ENCODE peak calls at places on chromosomes 6 and 20, in four cellular contexts. D, X, L and O are unnamed samples.

GRCh38 chr6:30160791-30161261 is at the start of gene TRIM10:
- DNase-seq in X (no peak), L (no peak), D (no peak), O (no peak)

GRCh38 chr6:16683524-16684194 is 77.6 kb downstream of the ATXN1 start:
- DNase-seq in L (peak), D (no peak), X (peak), O (peak)

GRCh38 chr6:44223471-44224153 is at the start of gene SLC29A1:
- DNase-seq in D (peak), X (peak), L (peak), O (peak)

GRCh38 chr6:57432162-57432561 is 114.7 kb downstream of the PRIM2 start:
- DNase-seq in X (peak), D (no peak), L (peak), O (peak)

GRCh38 chr6:168301648-168302398 is 17.8 kb downstream of the DACT2 start:
- DNase-seq in X (no peak), D (peak), L (peak), O (no peak)

GRCh38 chr6:83285917-83286316 is 92.8 kb downstream of the RWDD2A start:
- DNase-seq in X (no peak), D (no peak), L (no peak), O (no peak)

GRCh38 chr6:160135922-160136655 is 14.5 kb downstream of the SLC22A1 start:
- DNase-seq in L (no peak), D (no peak), X (no peak), O (no peak)

GRCh38 chr6:14865609-14866100 is 380.2 kb upstream of the JARID2 start:
- DNase-seq in X (no peak), D (no peak), L (no peak), O (peak)

GRCh38 chr6:159444073-159444472 is 249.0 kb downstream of the SOD2 start:
- DNase-seq in D (no peak), X (no peak), L (no peak), O (no peak)

GRCh38 chr6:151733680-151734320 is 73.7 kb upstream of the ESR1 start:
- DNase-seq in X (peak), D (no peak), L (no peak), O (no peak)

GRCh38 chr6:32659856-32660595 is 6.4 kb downstream of the HLA-DQB1 start:
- DNase-seq in X (no peak), D (no peak), L (no peak), O (no peak)
- TF ChIP-seq POLR2A in X (no peak), D (no peak), L (no peak), O (no peak)

DNA sequence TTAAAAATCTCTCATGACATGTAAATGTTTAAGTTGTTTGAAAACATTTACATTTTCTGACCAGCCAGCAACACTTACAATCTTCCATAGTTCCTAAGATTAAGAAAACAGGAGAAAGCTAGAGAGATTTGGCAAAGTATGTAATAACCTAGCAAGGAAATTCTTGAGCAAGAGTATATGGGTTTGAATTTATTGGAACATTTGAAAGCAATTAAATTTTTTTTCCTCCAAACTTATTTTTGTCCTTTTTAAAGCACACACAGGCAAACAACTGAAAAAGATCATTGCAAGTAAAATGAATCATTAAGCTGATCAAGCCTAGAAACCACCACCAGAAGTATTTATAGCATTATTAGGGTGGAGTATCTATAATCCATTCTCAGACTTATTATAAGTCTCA is 20.1 kb upstream of the ZNF217 start:
- DNase-seq in L (no peak), X (no peak), D (no peak), O (no peak)
- TF ChIP-seq CTCF in L (no peak), X (no peak), D (no peak), O (no peak)

DNA sequence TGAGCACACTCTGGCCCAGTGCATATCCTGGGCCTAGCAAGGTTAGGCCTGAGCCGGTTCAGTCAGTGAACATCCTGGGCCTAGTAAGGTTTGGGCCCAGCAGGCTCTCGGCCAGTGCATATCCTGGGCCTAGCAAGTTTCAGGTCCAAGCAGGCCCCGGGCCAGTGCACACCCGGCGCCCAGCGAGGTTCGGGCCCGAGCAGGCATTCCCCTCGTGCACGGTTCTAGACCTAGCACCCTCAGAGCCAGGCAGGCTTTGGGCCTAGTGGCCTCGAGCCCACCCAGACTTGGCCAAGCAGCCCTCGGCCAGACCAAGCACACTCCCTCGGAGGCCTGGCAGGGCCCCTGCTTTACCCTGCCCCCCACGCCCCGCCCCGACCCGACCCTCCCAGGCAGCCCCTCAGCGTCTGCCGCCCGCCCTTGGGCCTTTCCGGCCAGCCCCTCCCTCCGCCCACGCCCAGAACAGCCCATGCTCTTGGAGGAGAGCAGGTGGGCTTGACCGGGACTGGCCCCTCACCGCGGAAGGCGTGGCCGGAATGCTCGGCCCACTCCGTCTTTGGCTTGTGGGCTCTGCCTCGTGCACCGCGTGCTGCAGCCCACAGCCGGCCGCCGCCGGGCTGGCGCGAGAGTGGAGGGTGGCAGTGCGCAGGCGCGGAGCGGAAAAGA is at the start of gene CTCFL:
- DNase-seq in X (no peak), D (no peak), L (no peak), O (no peak)
- TF ChIP-seq MAX in X (no peak), D (no peak), L (no peak), O (no peak)

GRCh38 chr6:17705778-17706579 is 746 bp downstream of the NUP153 start:
- DNase-seq in L (peak), D (peak), X (peak), O (peak)
- TF ChIP-seq POLR2A in L (peak), D (no peak), X (no peak), O (peak)

GRCh38 chr6:73388800-73389512 is 5.7 kb upstream of the DDX43 start:
- DNase-seq in D (peak), X (peak), L (peak), O (peak)
- TF ChIP-seq CTCF in D (peak), X (peak), L (peak), O (peak)

DNA sequence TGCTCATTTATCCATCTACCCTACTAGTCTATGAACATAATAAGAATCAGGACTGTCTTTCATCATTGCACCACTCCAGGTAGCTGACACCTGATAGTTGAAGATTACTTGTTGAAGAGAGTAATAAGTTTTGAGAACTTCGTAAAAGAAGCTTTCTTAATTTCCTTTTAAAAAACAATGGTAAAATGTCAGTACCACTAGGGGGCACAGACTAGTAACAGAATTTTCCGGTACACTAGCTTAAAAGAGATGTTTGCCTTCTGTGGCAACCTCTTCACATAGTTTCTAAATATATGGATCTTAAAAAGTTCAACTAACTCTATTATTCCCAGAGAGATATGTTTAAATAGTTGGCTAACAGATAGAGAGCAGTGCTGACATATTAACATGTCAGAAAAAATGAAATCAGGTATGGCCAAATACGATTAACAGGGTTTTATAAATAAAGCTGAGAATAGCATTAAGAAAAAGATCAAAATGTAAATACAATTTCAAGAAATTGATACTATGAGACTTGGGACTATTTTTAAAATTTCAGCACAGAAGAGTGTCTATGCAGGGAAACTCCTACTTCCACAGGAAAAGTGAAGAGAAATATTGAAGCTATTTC is 5.4 kb upstream of the KCNQ5 start:
- DNase-seq in D (no peak), L (peak), X (peak), O (peak)
- TF ChIP-seq MAX in D (no peak), L (no peak), X (no peak), O (no peak)

GRCh38 chr20:32330555-32330897 is 27.6 kb upstream of the ASXL1 start:
- DNase-seq in D (no peak), L (no peak), X (no peak), O (no peak)

GRCh38 chr20:32336918-32337347 is 21.2 kb upstream of the ASXL1 start:
- DNase-seq in D (peak), X (peak), L (peak), O (peak)

GRCh38 chr20:32332614-32333013 is 25.5 kb upstream of the ASXL1 start:
- DNase-seq in X (peak), L (no peak), D (no peak), O (no peak)

GRCh38 chr20:32333181-32333987 is 24.7 kb upstream of the ASXL1 start:
- DNase-seq in D (no peak), X (peak), L (no peak), O (no peak)

GRCh38 chr20:32333988-32334885 is 23.9 kb upstream of the ASXL1 start:
- DNase-seq in L (no peak), D (no peak), X (peak), O (peak)
- TF ChIP-seq POLR2A in L (no peak), D (no peak), X (no peak), O (no peak)

DNA sequence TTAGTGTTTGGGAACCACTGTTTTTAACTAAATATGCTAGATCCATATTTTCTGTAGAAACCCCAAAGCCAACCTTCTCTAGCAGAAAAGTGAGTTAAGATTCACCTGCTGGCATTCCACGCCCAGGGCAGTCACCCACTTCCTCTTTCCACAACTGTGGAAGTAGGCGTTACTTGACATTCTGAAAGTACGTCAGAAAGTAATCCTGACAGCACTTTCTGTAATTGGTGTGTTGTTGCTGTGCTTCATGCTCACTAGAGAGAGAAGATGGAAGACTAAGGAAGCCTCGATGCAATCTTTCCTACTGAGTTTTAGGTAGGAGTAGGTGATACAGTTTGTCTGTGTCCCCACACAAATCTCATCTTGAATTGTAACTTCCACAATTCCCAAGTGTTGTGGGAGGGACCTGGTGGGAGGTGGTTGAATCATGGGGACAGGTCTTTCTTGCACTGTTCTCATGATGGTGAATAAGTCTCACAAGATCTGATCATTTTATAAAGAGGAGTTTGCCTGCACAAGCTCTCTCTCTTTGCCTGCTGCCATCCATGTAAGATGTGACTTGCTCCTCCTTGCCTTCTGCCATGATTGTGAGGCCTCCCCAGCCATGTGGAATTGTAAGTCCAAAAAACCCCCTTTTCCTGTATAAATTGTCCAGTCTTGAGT is 101.1 kb downstream of the MAP3K7 start:
- DNase-seq in L (no peak), X (no peak), D (no peak), O (no peak)
- TF ChIP-seq CTCF in L (no peak), X (no peak), D (no peak), O (no peak)